ENCODE peak calls at places on chromosomes 6 and 20, in six cellular contexts. One of them, this sample, is unnamed.

GRCh38 chr20:39547546-39548410 is 585.6 kb downstream of the DHX35 start:
- DNase-seq in heart left ventricle: no peak
- DNase-seq in upper lobe of left lung: no peak
- DNase-seq in breast epithelium: no peak
- DNase-seq in uterus: no peak
- DNase-seq in endothelial cell of umbilical vein: no peak
- DNase-seq in this sample: no peak

GRCh38 chr6:15530411-15530810 is 132.4 kb downstream of the DTNBP1 start:
- DNase-seq in endothelial cell of umbilical vein: no peak
- DNase-seq in uterus: no peak
- DNase-seq in upper lobe of left lung: no peak
- DNase-seq in breast epithelium: no peak
- DNase-seq in heart left ventricle: no peak
- DNase-seq in this sample: no peak

GRCh38 chr20:16599257-16599656 is 26.0 kb upstream of the KIF16B start:
- DNase-seq in heart left ventricle: no peak
- DNase-seq in upper lobe of left lung: no peak
- DNase-seq in endothelial cell of umbilical vein: no peak
- DNase-seq in uterus: no peak
- DNase-seq in breast epithelium: no peak
- DNase-seq in this sample: no peak

GRCh38 chr6:117681321-117681720 is 6.1 kb downstream of the NUS1 start:
- DNase-seq in heart left ventricle: no peak
- DNase-seq in breast epithelium: no peak
- DNase-seq in upper lobe of left lung: no peak
- DNase-seq in endothelial cell of umbilical vein: peak; percentile 70
- DNase-seq in uterus: no peak
- DNase-seq in this sample: no peak

GRCh38 chr6:31037692-31038091 is 27.4 kb downstream of the MUC22 start:
- DNase-seq in uterus: no peak
- DNase-seq in endothelial cell of umbilical vein: no peak
- DNase-seq in breast epithelium: no peak
- DNase-seq in upper lobe of left lung: no peak
- DNase-seq in heart left ventricle: no peak
- DNase-seq in this sample: no peak

GRCh38 chr20:63973636-63974401 is 4.1 kb upstream of the ZNF512B start:
- DNase-seq in uterus: peak; percentile 83
- DNase-seq in breast epithelium: peak; percentile 76
- DNase-seq in heart left ventricle: peak; percentile 93
- DNase-seq in upper lobe of left lung: peak; percentile 98
- DNase-seq in endothelial cell of umbilical vein: peak; percentile 87
- DNase-seq in this sample: peak; percentile 95

GRCh38 chr6:44169886-44170570 is 11.4 kb downstream of the CAPN11 start:
- DNase-seq in breast epithelium: no peak
- DNase-seq in heart left ventricle: no peak
- DNase-seq in endothelial cell of umbilical vein: no peak
- DNase-seq in uterus: no peak
- DNase-seq in upper lobe of left lung: no peak
- DNase-seq in this sample: no peak

GRCh38 chr6:13006578-13007300 is 290.2 kb downstream of the PHACTR1 start:
- DNase-seq in endothelial cell of umbilical vein: peak; percentile 9
- DNase-seq in upper lobe of left lung: no peak
- DNase-seq in uterus: no peak
- DNase-seq in breast epithelium: no peak
- DNase-seq in heart left ventricle: no peak
- DNase-seq in this sample: peak; percentile 42

GRCh38 chr6:137926207-137926731 is 59.2 kb downstream of the TNFAIP3 start:
- DNase-seq in breast epithelium: no peak
- DNase-seq in uterus: no peak
- DNase-seq in heart left ventricle: no peak
- DNase-seq in endothelial cell of umbilical vein: peak; percentile 25
- DNase-seq in upper lobe of left lung: no peak
- DNase-seq in this sample: peak; percentile 7

GRCh38 chr6:105779113-105779512 is 307.0 kb upstream of the PRDM1 start:
- DNase-seq in heart left ventricle: no peak
- DNase-seq in breast epithelium: no peak
- DNase-seq in upper lobe of left lung: no peak
- DNase-seq in uterus: no peak
- DNase-seq in endothelial cell of umbilical vein: no peak
- DNase-seq in this sample: no peak

GRCh38 chr20:58753267-58753928 is 60.8 kb downstream of the NPEPL1 start:
- DNase-seq in uterus: no peak
- DNase-seq in heart left ventricle: no peak
- DNase-seq in upper lobe of left lung: no peak
- DNase-seq in endothelial cell of umbilical vein: no peak
- DNase-seq in breast epithelium: no peak
- DNase-seq in this sample: no peak

GRCh38 chr20:19841740-19842139 is 83.7 kb downstream of the RIN2 start:
- DNase-seq in breast epithelium: no peak
- DNase-seq in endothelial cell of umbilical vein: no peak
- DNase-seq in uterus: no peak
- DNase-seq in upper lobe of left lung: no peak
- DNase-seq in heart left ventricle: no peak
- DNase-seq in this sample: no peak

GRCh38 chr6:142071981-142072380 is 60.7 kb upstream of the GJE1 start:
- DNase-seq in upper lobe of left lung: no peak
- DNase-seq in heart left ventricle: no peak
- DNase-seq in uterus: no peak
- DNase-seq in breast epithelium: no peak
- DNase-seq in endothelial cell of umbilical vein: no peak
- DNase-seq in this sample: no peak

GRCh38 chr6:133170602-133171001 is 70.6 kb upstream of the EYA4 start:
- DNase-seq in endothelial cell of umbilical vein: no peak
- DNase-seq in heart left ventricle: no peak
- DNase-seq in breast epithelium: no peak
- DNase-seq in upper lobe of left lung: no peak
- DNase-seq in uterus: no peak
- DNase-seq in this sample: no peak

GRCh38 chr6:135176464-135176863 is 4.6 kb upstream of the MYB start:
- DNase-seq in uterus: no peak
- DNase-seq in endothelial cell of umbilical vein: no peak
- DNase-seq in upper lobe of left lung: no peak
- DNase-seq in heart left ventricle: no peak
- DNase-seq in breast epithelium: no peak
- DNase-seq in this sample: no peak

GRCh38 chr20:13029687-13030510 is 21.1 kb downstream of the SPTLC3 start:
- DNase-seq in breast epithelium: peak; percentile 81
- DNase-seq in upper lobe of left lung: no peak
- DNase-seq in uterus: no peak
- DNase-seq in heart left ventricle: no peak
- DNase-seq in endothelial cell of umbilical vein: peak; percentile 18
- DNase-seq in this sample: peak; percentile 30

GRCh38 chr6:95518630-95519227 is 58.6 kb upstream of the MANEA start:
- DNase-seq in upper lobe of left lung: peak; percentile 37
- DNase-seq in endothelial cell of umbilical vein: no peak
- DNase-seq in heart left ventricle: no peak
- DNase-seq in uterus: no peak
- DNase-seq in breast epithelium: no peak
- DNase-seq in this sample: peak; percentile 1

GRCh38 chr6:135012764-135013163 is 41.9 kb downstream of the HBS1L start:
- DNase-seq in heart left ventricle: no peak
- DNase-seq in upper lobe of left lung: no peak
- DNase-seq in endothelial cell of umbilical vein: no peak
- DNase-seq in uterus: no peak
- DNase-seq in breast epithelium: no peak
- DNase-seq in this sample: no peak

GRCh38 chr6:71236926-71237425 is 51.6 kb upstream of the OGFRL1 start:
- DNase-seq in heart left ventricle: no peak
- DNase-seq in breast epithelium: no peak
- DNase-seq in endothelial cell of umbilical vein: no peak
- DNase-seq in upper lobe of left lung: no peak
- DNase-seq in uterus: no peak
- DNase-seq in this sample: no peak

GRCh38 chr6:107216197-107216933 is 101.0 kb upstream of the BEND3 start:
- DNase-seq in heart left ventricle: no peak
- DNase-seq in uterus: no peak
- DNase-seq in breast epithelium: no peak
- DNase-seq in upper lobe of left lung: no peak
- DNase-seq in endothelial cell of umbilical vein: no peak
- DNase-seq in this sample: no peak

GRCh38 chr6:144151010-144151727 is 852 bp downstream of the STX11 start:
- DNase-seq in heart left ventricle: no peak
- DNase-seq in endothelial cell of umbilical vein: peak; percentile 64
- DNase-seq in upper lobe of left lung: no peak
- DNase-seq in uterus: peak; percentile 20
- DNase-seq in breast epithelium: no peak
- DNase-seq in this sample: no peak
- TF ChIP-seq POLR2A in heart left ventricle: no peak
- TF ChIP-seq POLR2A in endothelial cell of umbilical vein: no peak
- TF ChIP-seq POLR2A in upper lobe of left lung: peak; percentile 49
- TF ChIP-seq POLR2A in uterus: no peak
- TF ChIP-seq POLR2A in breast epithelium: no peak
- TF ChIP-seq POLR2A in this sample: no peak

DNA sequence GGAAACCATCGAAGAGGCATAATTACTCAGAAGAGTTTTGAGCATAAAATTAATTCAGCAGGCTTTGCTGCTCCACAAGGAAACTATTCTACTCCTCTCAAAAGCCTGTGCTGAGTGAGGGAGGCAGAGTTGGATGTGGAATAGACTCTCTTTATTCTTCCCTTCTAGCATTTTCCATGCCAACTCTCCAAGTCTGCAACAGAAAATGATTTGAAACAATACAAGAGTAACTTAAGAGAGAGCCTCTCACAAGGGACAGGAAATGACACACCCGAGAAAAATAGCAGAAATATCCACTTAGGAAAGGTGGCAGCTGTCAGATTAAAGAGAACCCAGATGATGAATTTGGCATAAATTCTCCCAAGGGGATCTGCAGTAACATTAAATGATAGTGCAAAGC is 26.3 kb upstream of the LAMP5 start:
- DNase-seq in endothelial cell of umbilical vein: no peak
- DNase-seq in breast epithelium: no peak
- DNase-seq in upper lobe of left lung: no peak
- DNase-seq in uterus: no peak
- DNase-seq in heart left ventricle: no peak
- DNase-seq in this sample: no peak
- TF ChIP-seq POLR2A in endothelial cell of umbilical vein: no peak
- TF ChIP-seq POLR2A in breast epithelium: no peak
- TF ChIP-seq POLR2A in upper lobe of left lung: no peak
- TF ChIP-seq POLR2A in uterus: no peak
- TF ChIP-seq POLR2A in heart left ventricle: no peak
- TF ChIP-seq POLR2A in this sample: no peak

DNA sequence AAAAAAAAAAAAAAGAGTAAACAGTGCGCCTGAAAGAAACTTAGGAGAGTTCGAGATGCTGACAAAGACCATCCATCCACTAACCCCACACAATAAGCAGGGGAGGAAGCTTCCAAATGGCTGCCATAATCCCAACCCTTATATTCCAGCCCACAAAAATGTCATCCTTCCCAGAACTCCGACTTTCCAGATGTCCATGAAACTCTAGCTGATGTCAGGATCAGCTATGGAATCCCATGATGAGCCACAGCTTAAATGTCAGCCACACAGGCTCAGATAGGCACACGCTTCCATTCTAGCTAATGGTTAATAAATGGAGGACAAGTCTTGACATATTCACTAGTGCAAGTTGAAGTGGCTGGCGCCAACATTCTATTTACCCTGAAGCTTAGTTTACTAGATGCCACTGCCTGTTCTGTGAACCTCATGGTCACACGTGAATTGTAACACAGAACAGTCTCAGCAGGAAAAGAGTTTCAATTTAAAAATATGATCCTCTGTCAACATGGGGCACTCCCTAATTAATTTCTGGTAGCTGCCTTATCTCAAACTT is 75.5 kb downstream of the FOXF2 start:
- DNase-seq in heart left ventricle: no peak
- DNase-seq in breast epithelium: no peak
- DNase-seq in uterus: no peak
- DNase-seq in endothelial cell of umbilical vein: no peak
- DNase-seq in upper lobe of left lung: no peak
- DNase-seq in this sample: no peak
- TF ChIP-seq POLR2A in heart left ventricle: no peak
- TF ChIP-seq POLR2A in breast epithelium: no peak
- TF ChIP-seq POLR2A in uterus: no peak
- TF ChIP-seq POLR2A in endothelial cell of umbilical vein: no peak
- TF ChIP-seq POLR2A in upper lobe of left lung: no peak
- TF ChIP-seq POLR2A in this sample: no peak

DNA sequence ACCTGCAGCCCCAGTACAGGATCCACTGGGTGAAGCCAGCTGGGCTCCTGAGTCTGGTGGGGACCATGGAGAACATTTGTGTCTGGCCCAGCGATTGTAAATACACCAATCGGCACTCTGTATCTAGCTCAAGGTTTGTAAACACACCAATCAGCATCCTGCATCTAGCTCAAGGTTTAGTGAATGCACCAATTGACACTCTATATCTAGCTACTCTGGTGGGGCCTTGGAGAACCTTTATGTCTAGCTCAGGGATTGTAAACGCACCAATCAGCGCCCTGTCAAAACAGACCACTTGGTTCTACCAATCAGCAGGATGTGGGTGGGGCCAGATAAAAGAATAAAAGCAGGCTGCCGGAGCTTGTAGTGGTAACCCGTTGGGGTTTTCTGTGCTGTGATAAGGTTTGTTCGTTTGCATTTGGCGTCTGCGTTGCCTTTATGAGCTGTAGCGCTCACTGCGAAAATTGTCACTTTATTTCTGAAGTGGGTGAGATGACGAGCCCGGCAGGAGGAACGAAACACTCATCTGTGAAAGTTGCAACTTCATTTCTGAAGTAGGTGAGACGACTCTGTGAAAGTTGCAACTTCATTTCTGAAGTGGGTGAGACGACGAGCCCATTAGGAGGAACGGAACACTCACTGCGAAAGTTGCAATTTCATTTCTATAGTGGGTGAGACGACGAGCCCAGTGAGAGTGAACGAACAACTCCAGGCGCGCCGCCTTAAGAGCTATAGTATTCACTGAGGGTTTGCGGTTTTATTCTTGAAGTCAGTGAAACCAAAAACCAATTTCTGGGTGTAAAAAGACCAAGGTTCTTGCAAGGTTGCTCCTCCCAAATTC is 31.1 kb downstream of the SERPINB6 start:
- DNase-seq in breast epithelium: peak; percentile 16
- DNase-seq in uterus: no peak
- DNase-seq in endothelial cell of umbilical vein: no peak
- DNase-seq in upper lobe of left lung: no peak
- DNase-seq in heart left ventricle: no peak
- DNase-seq in this sample: no peak
- TF ChIP-seq POLR2A in breast epithelium: no peak
- TF ChIP-seq POLR2A in uterus: no peak
- TF ChIP-seq POLR2A in endothelial cell of umbilical vein: no peak
- TF ChIP-seq POLR2A in upper lobe of left lung: no peak
- TF ChIP-seq POLR2A in heart left ventricle: no peak
- TF ChIP-seq POLR2A in this sample: no peak

DNA sequence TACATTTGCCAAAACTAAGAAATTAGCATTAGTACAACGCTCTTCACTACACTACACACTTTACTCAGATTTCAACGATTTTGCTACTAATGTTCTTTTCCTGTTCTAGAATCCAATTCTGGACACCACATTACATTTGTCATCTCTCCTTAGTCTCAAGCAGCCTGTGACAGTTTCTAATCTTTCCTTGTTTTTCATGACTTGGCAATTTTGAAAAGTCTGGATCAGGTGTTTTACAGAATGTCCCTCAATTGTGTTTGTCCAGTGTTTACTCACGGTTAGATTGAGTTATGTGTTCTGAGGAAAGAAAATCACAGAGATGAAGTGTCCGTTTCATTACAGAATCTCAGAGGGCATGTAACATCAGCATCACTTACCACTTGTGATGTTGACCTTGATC is 372.6 kb downstream of the TFAP2A start:
- DNase-seq in breast epithelium: no peak
- DNase-seq in heart left ventricle: no peak
- DNase-seq in uterus: no peak
- DNase-seq in endothelial cell of umbilical vein: no peak
- DNase-seq in upper lobe of left lung: no peak
- DNase-seq in this sample: no peak
- TF ChIP-seq POLR2A in breast epithelium: no peak
- TF ChIP-seq POLR2A in heart left ventricle: no peak
- TF ChIP-seq POLR2A in uterus: no peak
- TF ChIP-seq POLR2A in endothelial cell of umbilical vein: no peak
- TF ChIP-seq POLR2A in upper lobe of left lung: no peak
- TF ChIP-seq POLR2A in this sample: no peak

GRCh38 chr6:37369321-37370196 is 15.8 kb downstream of the RNF8 start:
- DNase-seq in heart left ventricle: no peak
- DNase-seq in upper lobe of left lung: no peak
- DNase-seq in uterus: no peak
- DNase-seq in breast epithelium: no peak
- DNase-seq in endothelial cell of umbilical vein: peak; percentile 70
- DNase-seq in this sample: no peak
- TF ChIP-seq POLR2A in heart left ventricle: no peak
- TF ChIP-seq POLR2A in upper lobe of left lung: no peak
- TF ChIP-seq POLR2A in uterus: no peak
- TF ChIP-seq POLR2A in breast epithelium: no peak
- TF ChIP-seq POLR2A in endothelial cell of umbilical vein: no peak
- TF ChIP-seq POLR2A in this sample: no peak